ENCODE peak calls at places on chromosomes 11 and 22, in six cellular contexts. Q is ovary; H is fibroblast of the conjunctiva; I is stimulated activated CD8-positive, alpha-beta memory T cell treated with anti-CD3 and anti-CD28 coated beads, Interleukin-15, amount 100 ng/mL, for 24 hours; T is GM19239; K is GM12865. G is an unnamed sample.

GRCh38 chr11:101582242-101583052 is 1.4 kb downstream of the TRPC6 start:
- DNase-seq in I (no peak), T (no peak), H (no peak), Q (no peak), K (no peak), G (no peak)

GRCh38 chr22:47188337-47189055 is 426.0 kb downstream of the TBC1D22A start:
- DNase-seq in H (no peak), T (no peak), I (no peak), K (no peak), Q (no peak), G (no peak)

GRCh38 chr11:81331073-81331472 is 1402.6 kb downstream of the FAM181B start:
- DNase-seq in K (no peak), Q (no peak), T (no peak), H (no peak), I (no peak), G (no peak)

GRCh38 chr11:15714641-15715399 is 600.1 kb downstream of the INSC start:
- DNase-seq in K (no peak), I (no peak), T (no peak), H (no peak), Q (no peak), G (no peak)

GRCh38 chr11:85821636-85822035 is 10.7 kb upstream of the SYTL2 start:
- DNase-seq in K (no peak), H (no peak), Q (no peak), T (no peak), I (no peak), G (no peak)

GRCh38 chr22:40782521-40782920 is 36.6 kb downstream of the SLC25A17 start:
- DNase-seq in I (no peak), H (no peak), T (no peak), Q (no peak), K (no peak), G (no peak)

GRCh38 chr11:35174666-35175065 is 35.7 kb downstream of the CD44 start:
- DNase-seq in K (no peak), Q (no peak), I (no peak), T (no peak), H (no peak), G (no peak)

GRCh38 chr11:69242583-69242940 is 51.4 kb upstream of the MYEOV start:
- DNase-seq in K (no peak), I (no peak), H (no peak), T (no peak), Q (no peak), G (peak; percentile 40)

GRCh38 chr11:100640646-100641045 is 46.4 kb upstream of the ARHGAP42 start:
- DNase-seq in I (no peak), T (no peak), Q (no peak), H (no peak), K (no peak), G (no peak)

GRCh38 chr11:14500181-14500651 is 605 bp upstream of the COPB1 start:
- DNase-seq in Q (peak; percentile 23), T (peak; percentile 13), I (no peak), K (peak; percentile 72), H (peak; percentile 38), G (no peak)

GRCh38 chr22:40479126-40479800 is 108.9 kb downstream of the SGSM3 start:
- DNase-seq in T (no peak), H (no peak), Q (no peak), I (no peak), K (no peak), G (no peak)

GRCh38 chr11:102187416-102188125 is 77.3 kb downstream of the YAP1 start:
- DNase-seq in H (peak; percentile 62), Q (no peak), T (no peak), K (no peak), I (no peak), G (no peak)

GRCh38 chr11:3823303-3823702 is 14.9 kb downstream of the PGAP2 start:
- DNase-seq in T (no peak), H (peak; percentile 64), I (no peak), K (no peak), Q (no peak), G (no peak)

GRCh38 chr11:24132471-24132870 is 364.4 kb upstream of the LUZP2 start:
- DNase-seq in Q (no peak), K (no peak), T (no peak), I (no peak), H (no peak), G (no peak)

GRCh38 chr11:103031834-103032233 is 60.1 kb downstream of the DCUN1D5 start:
- DNase-seq in I (no peak), K (no peak), T (no peak), Q (no peak), H (no peak), G (no peak)

GRCh38 chr11:63505857-63506528 is at the start of gene LGALS12:
- DNase-seq in Q (no peak), T (no peak), I (no peak), H (no peak), K (no peak), G (no peak)

GRCh38 chr11:108601150-108601549 is 7.6 kb upstream of the EXPH5 start:
- DNase-seq in I (no peak), T (no peak), Q (no peak), K (no peak), H (no peak), G (no peak)

GRCh38 chr11:3616721-3617460 is 24.9 kb downstream of the ART5 start:
- DNase-seq in K (no peak), T (no peak), Q (peak; percentile 36), H (no peak), I (no peak), G (no peak)

GRCh38 chr22:19667872-19668740 is 46.2 kb upstream of the SEPTIN5 start:
- DNase-seq in T (no peak), I (no peak), H (no peak), K (no peak), Q (no peak), G (no peak)

GRCh38 chr22:29470159-29470855 is 9.7 kb upstream of the NEFH start:
- DNase-seq in H (peak; percentile 24), I (peak; percentile 54), T (peak; percentile 70), K (peak; percentile 71), Q (no peak), G (peak; percentile 61)

GRCh38 chr11:69878927-69879733 is 59.9 kb upstream of the FGF3 start:
- DNase-seq in H (no peak), K (no peak), I (no peak), Q (no peak), T (no peak), G (no peak)

GRCh38 chr11:129768356-129768755 is 47.3 kb upstream of the TMEM45B start:
- DNase-seq in T (no peak), K (no peak), Q (no peak), H (no peak), I (no peak), G (no peak)

GRCh38 chr22:36985490-36985889 is 33.8 kb downstream of the TST start:
- DNase-seq in H (no peak), T (no peak), I (no peak), Q (no peak), K (no peak), G (no peak)

GRCh38 chr11:64809781-64810241 is 540 bp downstream of the MEN1 start:
- DNase-seq in Q (no peak), H (no peak), T (no peak), I (no peak), K (peak; percentile 31), G (no peak)

GRCh38 chr11:117868815-117869642 is 7.4 kb downstream of the FXYD6 start:
- DNase-seq in H (no peak), K (no peak), I (no peak), Q (no peak), T (no peak), G (no peak)

GRCh38 chr11:65058419-65059054 is at the start of gene NAALADL1:
- DNase-seq in Q (no peak), K (no peak), T (no peak), H (no peak), I (no peak), G (no peak)

GRCh38 chr11:129382583-129382982 is 6.9 kb downstream of the BARX2 start:
- DNase-seq in H (no peak), T (no peak), Q (no peak), K (no peak), I (no peak), G (no peak)

GRCh38 chr11:75499423-75500305 is 26.1 kb downstream of the GDPD5 start:
- DNase-seq in H (peak; percentile 91), I (no peak), Q (peak; percentile 47), T (no peak), K (no peak), G (peak; percentile 61)

GRCh38 chr11:10807629-10808552 is 835 bp downstream of the EIF4G2 start:
- DNase-seq in H (no peak), Q (peak; percentile 48), I (peak; percentile 13), T (no peak), K (peak; percentile 62), G (peak; percentile 77)

GRCh38 chr11:7204778-7205177 is 46.9 kb upstream of the SYT9 start:
- DNase-seq in I (no peak), Q (no peak), T (no peak), H (no peak), K (no peak), G (no peak)

GRCh38 chr11:102666331-102666957 is 39.1 kb downstream of the MMP27 start:
- DNase-seq in T (peak; percentile 14), I (no peak), H (peak; percentile 29), Q (no peak), K (peak; percentile 44), G (no peak)

GRCh38 chr11:61290905-61291690 is 4.0 kb downstream of the VWCE start:
- DNase-seq in Q (no peak), I (no peak), T (no peak), H (no peak), K (peak; percentile 26), G (no peak)

GRCh38 chr22:38751422-38752346 is 4.1 kb downstream of the SUN2 start:
- DNase-seq in Q (no peak), I (no peak), T (peak; percentile 93), K (peak; percentile 93), H (no peak), G (no peak)